ENCODE peak calls at places on chromosomes 16 and 17, in nine cellular contexts. L is NCI-H1105; B is PC-3; E is gastrocnemius medialis; K is stimulated activated CD8-positive, alpha-beta memory T cell treated with anti-CD3 and anti-CD28 coated beads, Interleukin-7, amount 100 ng/mL, for 24 hours; F is A673; M is small intestine; U is thoracic aorta; Y is activated naive CD4-positive, alpha-beta T cell treated with Interleukin-2 at 50 U/mL for 16 hours. W is an unnamed sample.

GRCh38 chr16:28218109-28218508 is 6.3 kb upstream of the XPO6 start:
- DNase-seq in L (no peak), B (peak; percentile 36), E (no peak), K (no peak), F (peak; percentile 80), M (peak; percentile 59), U (no peak), Y (peak; percentile 65), W (no peak)

GRCh38 chr17:75785016-75785769 is 587 bp downstream of the UNK start:
- DNase-seq in L (peak; percentile 81), B (peak; percentile 96), E (peak; percentile 75), K (peak; percentile 79), F (peak; percentile 93), M (peak; percentile 90), U (peak; percentile 67), Y (peak; percentile 90), W (peak; percentile 83)

GRCh38 chr16:69112285-69113129 is 7.1 kb downstream of the HAS3 start:
- DNase-seq in L (no peak), B (peak; percentile 38), E (no peak), K (peak; percentile 28), F (peak; percentile 48), M (peak; percentile 54), U (no peak), Y (peak; percentile 57), W (no peak)

GRCh38 chr16:383326-384020 is 1.7 kb upstream of the PGAP6 start:
- DNase-seq in L (no peak), B (peak; percentile 85), E (no peak), K (no peak), F (no peak), M (peak; percentile 82), U (no peak), Y (peak; percentile 53), W (peak; percentile 19)

GRCh38 chr16:78551487-78552085 is 452.1 kb downstream of the WWOX start:
- DNase-seq in L (peak; percentile 86), B (no peak), E (no peak), K (no peak), F (no peak), M (no peak), U (no peak), Y (no peak), W (no peak)

GRCh38 chr17:45355087-45355486 is 38.3 kb upstream of the MAP3K14 start:
- DNase-seq in L (no peak), B (peak; percentile 15), E (no peak), K (no peak), F (no peak), M (peak; percentile 57), U (no peak), Y (no peak), W (no peak)

GRCh38 chr16:67874147-67874771 is 1.4 kb downstream of the EDC4 start:
- DNase-seq in L (no peak), B (no peak), E (no peak), K (no peak), F (no peak), M (no peak), U (no peak), Y (no peak), W (no peak)

GRCh38 chr16:56362057-56362655 is 63.2 kb downstream of the AMFR start:
- DNase-seq in L (no peak), B (no peak), E (no peak), K (no peak), F (no peak), M (no peak), U (no peak), Y (no peak), W (peak; percentile 7)

GRCh38 chr17:41439375-41439774 is 1.4 kb downstream of the KRT38 start:
- DNase-seq in L (no peak), B (no peak), E (no peak), K (no peak), F (no peak), M (no peak), U (no peak), Y (no peak), W (no peak)

GRCh38 chr17:1999557-2000251 is 25.4 kb downstream of the RTN4RL1 start:
- DNase-seq in L (no peak), B (peak; percentile 19), E (peak; percentile 73), K (no peak), F (no peak), M (peak; percentile 86), U (no peak), Y (no peak), W (no peak)